ENCODE peak calls at places on chromosomes 1 and 21, in nine cellular contexts. F is tibial nerve; G is NCI-H2029 treated with DMSO at 0.1 percent for 48 hours; R is right atrium auricular region; O is BE2C; H is NCI-H510A treated with DMSO at 0.1 percent for 48 hours; K is cardiac fibroblast; T is stimulated activated naive CD8-positive, alpha-beta T cell treated with anti-CD3 and anti-CD28 coated beads, Interleukin-15, amount 100 ng/mL, for 72 hours; I is COR-L47. W is an unnamed sample.

GRCh38 chr1:223763881-223764280 is 51.5 kb downstream of the CAPN2 start:
- DNase-seq in F (no peak), G (no peak), R (no peak), O (no peak), H (no peak), K (no peak), T (no peak), I (no peak), W (no peak)

GRCh38 chr1:207459008-207459407 is 4.9 kb downstream of the CR2 start:
- DNase-seq in F (no peak), G (no peak), R (no peak), O (no peak), H (no peak), K (no peak), T (peak; percentile 10), I (no peak), W (no peak)

GRCh38 chr21:30582850-30583249 is 7.3 kb downstream of the KRTAP22-2 start:
- DNase-seq in F (no peak), G (no peak), R (no peak), O (no peak), H (no peak), K (no peak), T (no peak), I (no peak), W (no peak)

GRCh38 chr1:209076688-209077087 is 506.8 kb upstream of the CAMK1G start:
- DNase-seq in F (no peak), G (no peak), R (no peak), O (peak; percentile 36), H (no peak), K (peak; percentile 5), T (no peak), I (peak; percentile 23), W (peak; percentile 28)

GRCh38 chr1:201890223-201890622 is 1.5 kb downstream of the SHISA4 start:
- DNase-seq in F (no peak), G (no peak), R (no peak), O (no peak), H (no peak), K (no peak), T (no peak), I (no peak), W (no peak)

GRCh38 chr1:214208525-214208924 is 72.4 kb upstream of the SMYD2 start:
- DNase-seq in F (no peak), G (no peak), R (no peak), O (no peak), H (no peak), K (no peak), T (no peak), I (no peak), W (no peak)

GRCh38 chr1:100995196-100995983 is 30.2 kb downstream of the DPH5 start:
- DNase-seq in F (no peak), G (no peak), R (no peak), O (no peak), H (no peak), K (peak; percentile 14), T (no peak), I (no peak), W (no peak)

GRCh38 chr1:108041360-108042143 is 76.6 kb upstream of the VAV3 start:
- DNase-seq in F (no peak), G (no peak), R (no peak), O (no peak), H (no peak), K (peak; percentile 46), T (peak; percentile 35), I (no peak), W (no peak)